ENCODE peak calls at places on chromosomes 3 and 15, in four cellular contexts. V is MM.1S; U is hepatic stellate cell; O is CD4-positive, CD25-positive, alpha-beta regulatory T cell. G is an unnamed sample.

GRCh38 chr15:35912196-35912595 is 366.2 kb upstream of the DPH6 start:
- DNase-seq in U (peak), V (no peak), O (no peak), G (peak)

GRCh38 chr3:47225310-47225906 is 57.2 kb downstream of the KIF9 start:
- DNase-seq in V (no peak), U (no peak), O (no peak), G (peak)

GRCh38 chr3:52121813-52122212 is 32.4 kb downstream of the POC1A start:
- DNase-seq in U (no peak), V (no peak), O (no peak), G (no peak)

GRCh38 chr3:112247900-112248299 is 46.1 kb downstream of the SLC9C1 start:
- DNase-seq in O (no peak), V (no peak), U (no peak), G (no peak)

GRCh38 chr15:41933771-41934170 is 38.6 kb downstream of the EHD4 start:
- DNase-seq in U (no peak), O (no peak), V (no peak), G (peak)

GRCh38 chr3:84487296-84487695 is 471.5 kb upstream of the CADM2 start:
- DNase-seq in O (no peak), U (no peak), V (no peak), G (no peak)

GRCh38 chr3:117128876-117129275 is 419.3 kb downstream of the TUSC7 start:
- DNase-seq in U (no peak), O (no peak), V (no peak), G (no peak)

GRCh38 chr15:67103021-67103420 is 37.6 kb downstream of the SMAD3 start:
- DNase-seq in V (no peak), U (no peak), O (no peak), G (no peak)

GRCh38 chr3:123361019-123361418 is 87.9 kb downstream of the ADCY5 start:
- DNase-seq in U (no peak), O (no peak), V (no peak), G (no peak)

GRCh38 chr15:81088496-81088895 is 45.6 kb upstream of the CFAP161 start:
- DNase-seq in U (no peak), O (no peak), V (no peak), G (no peak)

GRCh38 chr3:123096701-123097100 is 29.9 kb downstream of the PDIA5 start:
- DNase-seq in V (no peak), O (no peak), U (peak), G (peak)